ENCODE peak calls at places on chromosome 19, in seven cellular contexts. W, A, J, R, Y, H and F are unnamed samples.

GRCh38 chr19:33418871-33419762 is 45.6 kb downstream of the CEBPG start:
- DNase-seq in J (no peak), R (no peak), W (no peak), A (no peak), H (no peak), Y (no peak), F (no peak)

GRCh38 chr19:46599716-46600392 is 1.3 kb upstream of the CALM3 start:
- DNase-seq in A (no peak), H (no peak), Y (no peak), J (no peak), W (no peak), R (no peak), F (no peak)

GRCh38 chr19:42467437-42467760 is 24.7 kb upstream of the CXCL17 start:
- DNase-seq in A (no peak), W (no peak), Y (no peak), R (no peak), J (no peak), H (no peak), F (no peak)

GRCh38 chr19:16830679-16831078 is 1.5 kb downstream of the SIN3B start:
- DNase-seq in W (no peak), Y (no peak), R (peak; percentile 54), J (no peak), H (peak; percentile 40), A (no peak), F (no peak)

GRCh38 chr19:48332351-48332661 is 7.0 kb downstream of the EMP3 start:
- DNase-seq in H (no peak), W (no peak), J (no peak), Y (no peak), A (no peak), R (no peak), F (no peak)

GRCh38 chr19:52734340-52734892 is 428 bp downstream of the ZNF611 start:
- DNase-seq in W (peak; percentile 46), R (peak; percentile 11), H (no peak), Y (peak; percentile 11), J (no peak), A (peak; percentile 20), F (no peak)

GRCh38 chr19:55440411-55441105 is 2.5 kb downstream of the SHISA7 start:
- DNase-seq in R (no peak), Y (peak; percentile 58), J (no peak), W (peak; percentile 75), H (no peak), A (no peak), F (no peak)

GRCh38 chr19:48249502-48250014 is 6.2 kb downstream of the CARD8 start:
- DNase-seq in Y (no peak), J (peak; percentile 58), A (no peak), H (no peak), W (no peak), R (no peak), F (no peak)

GRCh38 chr19:30084390-30084819 is 142.4 kb downstream of the URI1 start:
- DNase-seq in R (no peak), J (no peak), W (no peak), A (no peak), H (no peak), Y (no peak), F (no peak)

GRCh38 chr19:23777216-23777615 is 18.5 kb upstream of the ZNF681 start:
- DNase-seq in Y (no peak), H (no peak), W (no peak), A (no peak), R (no peak), J (no peak), F (no peak)

GRCh38 chr19:1280588-1281269 is 4.9 kb upstream of the EFNA2 start:
- DNase-seq in A (no peak), J (no peak), H (no peak), W (no peak), Y (no peak), R (no peak), F (no peak)

GRCh38 chr19:772730-773436 is 22.0 kb downstream of the MISP start:
- DNase-seq in W (peak; percentile 74), J (no peak), A (no peak), H (no peak), Y (no peak), R (no peak), F (no peak)

GRCh38 chr19:5451494-5451893 is 3.7 kb upstream of the ZNRF4 start:
- DNase-seq in Y (no peak), H (no peak), J (no peak), R (no peak), A (no peak), W (no peak), F (no peak)

GRCh38 chr19:23287620-23288019 is 37.4 kb upstream of the ZNF724 start:
- DNase-seq in Y (no peak), R (no peak), J (no peak), W (no peak), H (no peak), A (no peak), F (no peak)

GRCh38 chr19:4807188-4807587 is 15.7 kb downstream of the FEM1A start:
- DNase-seq in J (peak; percentile 65), R (no peak), Y (no peak), W (no peak), A (no peak), H (no peak), F (no peak)

GRCh38 chr19:54216869-54217268 is 5.9 kb downstream of the LILRB3 start:
- DNase-seq in A (no peak), H (no peak), R (no peak), Y (no peak), W (no peak), J (no peak), F (no peak)

GRCh38 chr19:10395003-10395402 is 8.3 kb downstream of the CDC37 start:
- DNase-seq in Y (no peak), A (no peak), J (no peak), H (no peak), W (no peak), R (no peak), F (no peak)

GRCh38 chr19:57587529-57587928 is 3.6 kb downstream of the ZIK1 start:
- DNase-seq in H (peak; percentile 87), R (peak; percentile 53), J (no peak), W (no peak), Y (no peak), A (no peak), F (no peak)

DNA sequence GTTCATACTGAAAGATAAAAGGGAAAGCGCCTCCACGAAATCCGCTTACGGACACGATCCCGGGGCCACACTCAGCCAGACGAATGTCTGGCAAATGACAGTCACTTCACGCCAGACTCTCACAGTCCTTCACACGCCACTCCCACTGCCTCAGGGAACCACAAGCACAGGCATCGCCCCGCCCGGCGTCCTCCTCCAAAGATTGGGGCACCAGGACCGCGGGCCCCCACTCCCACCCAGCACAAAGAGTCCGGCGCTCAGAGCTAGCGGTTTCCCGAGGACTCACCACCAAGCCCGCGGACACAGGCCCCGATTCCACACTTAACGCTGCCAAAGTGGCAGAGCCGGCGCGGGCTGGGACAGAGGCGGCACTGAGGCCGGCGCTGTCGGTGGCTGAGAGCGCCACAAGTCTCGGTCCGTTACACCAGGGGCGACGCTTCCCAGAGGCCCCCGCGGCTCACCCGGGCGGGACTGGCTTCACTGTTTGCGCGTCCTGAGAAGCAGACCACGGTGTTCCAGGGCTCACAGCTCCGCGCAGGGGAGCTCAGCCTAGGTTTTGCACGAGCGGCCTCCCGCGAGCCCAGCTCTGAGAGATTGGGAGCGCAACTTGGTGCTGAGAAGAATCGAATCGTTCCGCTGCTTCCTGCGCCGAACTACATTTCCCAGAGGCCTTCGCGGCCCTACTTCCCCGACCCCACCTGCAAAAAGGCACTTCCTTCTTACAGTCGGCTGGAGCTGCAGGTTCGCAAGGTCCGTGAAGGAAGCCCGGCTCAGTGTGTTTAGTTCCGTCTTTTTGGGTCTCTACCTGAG is at the start of gene ZNF569:
- DNase-seq in W (peak; percentile 80), A (peak; percentile 85), R (peak; percentile 95), Y (peak; percentile 70), H (peak; percentile 95), J (peak; percentile 96), F (peak; percentile 64)
- TF ChIP-seq CTCF in W (no peak), A (no peak), R (no peak), Y (no peak), H (no peak), J (no peak), F (no peak)

GRCh38 chr19:13576726-13577125 is 70.4 kb upstream of the CACNA1A start:
- DNase-seq in R (no peak), Y (no peak), A (no peak), W (no peak), J (no peak), H (no peak), F (no peak)

GRCh38 chr19:13573268-13573667 is 67.0 kb upstream of the CACNA1A start:
- DNase-seq in Y (no peak), H (no peak), R (no peak), A (no peak), W (no peak), J (no peak), F (no peak)

GRCh38 chr19:13574933-13575332 is 68.7 kb upstream of the CACNA1A start:
- DNase-seq in J (no peak), H (peak; percentile 39), W (peak; percentile 24), A (no peak), Y (peak; percentile 11), R (peak; percentile 21), F (no peak)
- TF ChIP-seq CTCF in J (no peak), H (peak; percentile 40), W (peak; percentile 35), A (no peak), Y (no peak), R (peak; percentile 51), F (peak; percentile 37)

DNA sequence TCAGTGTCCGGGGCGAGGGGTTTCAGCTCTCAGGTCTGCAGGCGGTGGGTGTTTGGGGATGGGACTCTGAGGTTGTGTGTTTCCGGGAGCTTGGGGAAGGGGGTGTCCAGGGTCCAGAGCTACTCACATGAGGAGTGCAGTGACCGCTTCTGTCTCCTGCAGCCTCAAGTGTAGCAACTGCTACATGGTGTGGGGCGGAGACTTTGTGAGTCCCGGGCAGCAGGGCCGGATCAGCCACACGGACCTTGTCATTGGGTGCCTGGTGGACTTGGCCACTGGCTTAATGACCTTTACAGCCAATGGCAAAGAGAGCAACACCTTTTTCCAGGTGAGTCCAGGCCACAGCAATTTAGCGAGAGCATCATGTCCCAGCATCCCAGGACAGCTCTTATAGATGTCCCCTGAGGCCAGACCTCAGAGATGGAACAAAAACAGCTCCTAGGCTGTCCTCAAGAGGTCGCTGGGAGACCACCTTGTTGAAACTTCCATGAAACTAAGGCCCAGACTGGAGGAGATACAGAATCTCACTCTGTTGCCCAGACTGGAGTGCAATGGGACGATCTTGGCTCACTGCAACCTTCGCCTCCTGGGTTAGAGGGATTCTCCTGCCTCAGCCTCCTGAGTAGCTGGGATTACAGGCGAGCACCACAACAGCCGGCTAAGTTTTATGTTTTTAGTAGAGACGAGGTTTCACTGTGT is 44.9 kb downstream of the RYR1 start:
- DNase-seq in W (no peak), Y (peak; percentile 26), H (no peak), A (peak; percentile 37), J (no peak), R (peak; percentile 1), F (no peak)
- TF ChIP-seq CTCF in W (peak; percentile 38), Y (peak; percentile 26), H (peak; percentile 15), A (peak; percentile 40), J (no peak), R (no peak), F (peak; percentile 49)

DNA sequence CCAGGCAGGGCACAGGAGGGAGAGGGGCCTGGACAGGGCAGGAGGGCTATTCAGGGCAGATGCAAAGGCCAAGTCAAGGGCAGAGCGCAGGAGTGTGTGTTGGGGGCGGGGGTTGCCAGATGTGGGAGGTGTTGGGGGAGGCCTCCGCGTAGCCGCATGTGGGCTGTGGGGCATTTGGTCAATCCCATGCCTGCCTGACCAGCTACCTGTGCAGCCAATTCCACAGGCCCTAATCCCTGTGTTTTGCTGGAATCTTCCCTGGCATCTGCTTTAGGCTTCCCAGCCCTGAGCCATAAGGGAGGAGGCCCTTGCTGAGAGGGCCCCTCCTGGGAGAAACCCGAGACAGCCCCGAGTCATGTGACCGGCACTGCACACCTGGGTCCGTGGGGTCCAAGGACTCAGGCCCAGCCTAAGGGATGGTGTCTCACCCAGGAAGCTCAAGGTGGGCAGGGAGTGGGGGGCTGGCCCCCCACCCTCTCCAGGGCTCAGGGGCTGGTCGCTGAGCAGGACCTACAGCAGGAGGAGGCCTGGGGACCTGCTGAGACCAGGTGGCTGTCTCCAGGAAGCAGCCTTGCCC is 20.3 kb downstream of the RFX1 start:
- DNase-seq in W (no peak), A (no peak), J (no peak), Y (no peak), H (no peak), R (no peak), F (no peak)
- TF ChIP-seq CTCF in W (no peak), A (no peak), J (no peak), Y (no peak), H (no peak), R (no peak), F (no peak)